ENCODE peak calls at places on chromosome 3, in ten cellular contexts. G is NCI-H1092; I is GM04504; E is DMS79; F is SJCRH30; X is T follicular helper cell; H is CD8-positive, alpha-beta T cell; K is testis; B is uterus; Z is endothelial cell. Y is an unnamed sample.

GRCh38 chr3:122324871-122325323 is at the start of gene CSTA:
- DNase-seq in H (no peak), I (no peak), B (no peak), G (no peak), Z (no peak), F (no peak), X (no peak), E (no peak), K (no peak), Y (no peak)

GRCh38 chr3:48708481-48708889 is 8.5 kb downstream of the IP6K2 start:
- DNase-seq in K (no peak), G (no peak), Z (no peak), I (no peak), H (no peak), E (no peak), X (no peak), F (no peak), B (no peak), Y (no peak)

GRCh38 chr3:4078903-4079302 is 224.3 kb upstream of the SETMAR start:
- DNase-seq in G (no peak), I (no peak), E (no peak), B (no peak), Z (no peak), H (no peak), F (no peak), K (no peak), X (no peak), Y (no peak)

GRCh38 chr3:108822167-108822897 is at the start of gene TRAT1:
- DNase-seq in K (no peak), E (no peak), H (no peak), G (no peak), X (no peak), I (no peak), B (no peak), Z (no peak), F (no peak), Y (no peak)

GRCh38 chr3:123390865-123391613 is 57.9 kb downstream of the ADCY5 start:
- DNase-seq in H (no peak), G (peak), Z (no peak), K (peak), E (no peak), F (no peak), I (peak), B (peak), X (no peak), Y (no peak)

GRCh38 chr3:14451844-14452533 is 49.6 kb downstream of the SLC6A6 start:
- DNase-seq in G (no peak), B (peak), Z (no peak), E (no peak), H (no peak), I (peak), F (peak), X (no peak), K (peak), Y (no peak)

GRCh38 chr3:113249111-113249510 is 37.8 kb downstream of the BOC start:
- DNase-seq in H (no peak), E (no peak), Z (no peak), F (peak), X (no peak), K (no peak), B (peak), I (peak), G (no peak), Y (no peak)

GRCh38 chr3:49411550-49411967 is 217 bp downstream of the RHOA start:
- DNase-seq in B (peak), I (no peak), K (peak), X (peak), G (no peak), Z (peak), F (peak), H (peak), E (no peak), Y (no peak)

GRCh38 chr3:128466840-128467541 is at the start of gene DNAJB8:
- DNase-seq in H (no peak), Z (no peak), F (no peak), I (no peak), G (no peak), X (no peak), B (no peak), K (no peak), E (no peak), Y (no peak)

GRCh38 chr3:117692416-117692995 is 982.9 kb downstream of the TUSC7 start:
- DNase-seq in Z (no peak), B (no peak), X (no peak), I (peak), K (no peak), E (no peak), H (no peak), G (no peak), F (no peak), Y (no peak)

GRCh38 chr3:30696403-30696819 is 90.0 kb downstream of the TGFBR2 start:
- DNase-seq in F (no peak), H (no peak), K (no peak), Z (no peak), X (no peak), I (no peak), B (no peak), G (no peak), E (no peak), Y (no peak)

GRCh38 chr3:112980080-112980479 is 5.2 kb upstream of the CD200R1 start:
- DNase-seq in F (no peak), K (no peak), E (no peak), I (no peak), H (no peak), X (no peak), B (no peak), G (no peak), Z (no peak), Y (no peak)

GRCh38 chr3:13229291-13229949 is 156.2 kb upstream of the IQSEC1 start:
- DNase-seq in Z (no peak), X (no peak), K (no peak), G (no peak), E (no peak), B (no peak), F (no peak), H (no peak), I (no peak), Y (no peak)

GRCh38 chr3:138842483-138843188 is 7.9 kb upstream of the PIK3CB start:
- DNase-seq in I (no peak), H (no peak), X (no peak), Z (no peak), B (no peak), E (no peak), G (no peak), F (no peak), K (no peak), Y (no peak)

GRCh38 chr3:184077881-184078280 is 19.0 kb upstream of the HTR3E start:
- DNase-seq in G (no peak), F (no peak), X (no peak), B (no peak), E (no peak), I (no peak), Z (no peak), H (no peak), K (no peak), Y (no peak)